ENCODE peak calls at places on chromosomes 5 and 9, in five cellular contexts. V is sigmoid colon, D is A549, W is fibroblast of lung, X is GM23338. J is an unnamed sample.

GRCh38 chr9:135300346-135301141 is 179.0 kb upstream of the PPP1R26 start:
- DNase-seq in W (no peak), D (no peak), X (no peak), V (no peak), J (no peak)

GRCh38 chr5:156411131-156411727 is 84.3 kb downstream of the SGCD start:
- DNase-seq in V (no peak), X (no peak), W (peak), D (peak), J (no peak)

GRCh38 chr5:56625577-56625976 is 189.8 kb upstream of the MAP3K1 start:
- DNase-seq in V (no peak), W (peak), D (no peak), X (no peak), J (no peak)

GRCh38 chr5:141848771-141849370 is 29.3 kb downstream of the PCDH1 start:
- DNase-seq in X (peak), W (peak), V (peak), D (peak), J (peak)

GRCh38 chr5:58890265-58890664 is 307.4 kb downstream of the RAB3C start:
- DNase-seq in W (no peak), D (peak), X (no peak), V (no peak), J (no peak)

GRCh38 chr5:86572825-86573224 is 44.9 kb upstream of the COX7C start:
- DNase-seq in X (no peak), V (no peak), D (no peak), W (no peak), J (no peak)

GRCh38 chr9:92680166-92681119 is 10.5 kb upstream of the IPPK start:
- DNase-seq in X (no peak), V (no peak), W (peak), D (no peak), J (no peak)

GRCh38 chr9:134166374-134166773 is 2.0 kb upstream of the RNU6ATAC start:
- DNase-seq in D (no peak), X (no peak), W (no peak), V (no peak), J (no peak)

GRCh38 chr5:5497132-5497748 is 74.8 kb downstream of the ICE1 start:
- DNase-seq in V (peak), D (peak), W (peak), X (peak), J (peak)

GRCh38 chr5:95842955-95843544 is 20.5 kb upstream of the GLRX start:
- DNase-seq in V (peak), D (no peak), W (peak), X (peak), J (peak)

GRCh38 chr5:136712628-136713027 is 347.3 kb upstream of the TRPC7 start:
- DNase-seq in X (no peak), V (no peak), W (no peak), D (no peak), J (no peak)

GRCh38 chr5:174837919-174838902 is 113.8 kb downstream of the MSX2 start:
- DNase-seq in X (peak), W (peak), V (peak), D (peak), J (peak)

GRCh38 chr9:86639899-86640379 is 285.7 kb upstream of the TUT7 start:
- DNase-seq in W (no peak), V (no peak), X (peak), D (no peak), J (no peak)

GRCh38 chr5:83474986-83475385 is 3.4 kb downstream of the VCAN start:
- DNase-seq in D (no peak), X (peak), W (no peak), V (no peak), J (no peak)

GRCh38 chr5:95572016-95572415 is 17.1 kb downstream of the ARSK start:
- DNase-seq in X (no peak), W (peak), D (no peak), V (no peak), J (no peak)

GRCh38 chr9:92328225-92328624 is 2.5 kb downstream of the CENPP start:
- DNase-seq in X (peak), D (peak), V (no peak), W (peak), J (peak)

GRCh38 chr5:87755378-87755777 is 342.6 kb upstream of the CCNH start:
- DNase-seq in D (no peak), V (no peak), W (no peak), X (peak), J (no peak)

GRCh38 chr9:33429256-33430080 is 17.9 kb downstream of the AQP3 start:
- DNase-seq in W (no peak), V (no peak), D (no peak), X (no peak), J (no peak)

GRCh38 chr9:33425128-33425533 is 22.3 kb downstream of the AQP3 start:
- DNase-seq in D (no peak), V (no peak), W (peak), X (no peak), J (no peak)

GRCh38 chr9:33430942-33431341 is 16.5 kb downstream of the AQP3 start:
- DNase-seq in W (peak), X (no peak), V (no peak), D (no peak), J (no peak)

GRCh38 chr9:33431420-33431819 is 16.0 kb downstream of the AQP3 start:
- DNase-seq in D (no peak), W (peak), X (no peak), V (no peak), J (no peak)

GRCh38 chr9:33426843-33427293 is 20.5 kb downstream of the AQP3 start:
- DNase-seq in D (no peak), W (peak), V (no peak), X (no peak), J (no peak)
- TF ChIP-seq CTCF in D (no peak), W (no peak), V (no peak), X (no peak), J (no peak)

GRCh38 chr9:132887181-132888120 is 8.8 kb downstream of the SPACA9 start:
- DNase-seq in V (no peak), D (no peak), W (no peak), X (no peak), J (no peak)
- H3K4me3 ChIP-seq in V (no peak), D (no peak), W (no peak), X (no peak), J (no peak)

GRCh38 chr9:11163843-11164242 is 551.0 kb upstream of the PTPRD start:
- DNase-seq in D (no peak), V (no peak), W (no peak), X (no peak), J (no peak)

GRCh38 chr9:11158676-11159075 is 545.9 kb upstream of the PTPRD start:
- DNase-seq in D (no peak), X (no peak), W (no peak), V (no peak), J (no peak)

GRCh38 chr9:11158063-11158462 is 545.3 kb upstream of the PTPRD start:
- DNase-seq in X (no peak), D (no peak), V (no peak), W (no peak), J (no peak)

GRCh38 chr9:11159318-11159862 is 546.6 kb upstream of the PTPRD start:
- DNase-seq in D (no peak), X (no peak), V (no peak), W (no peak), J (no peak)
- H3K27ac ChIP-seq in D (no peak), X (no peak), V (no peak), W (no peak), J (no peak)

DNA sequence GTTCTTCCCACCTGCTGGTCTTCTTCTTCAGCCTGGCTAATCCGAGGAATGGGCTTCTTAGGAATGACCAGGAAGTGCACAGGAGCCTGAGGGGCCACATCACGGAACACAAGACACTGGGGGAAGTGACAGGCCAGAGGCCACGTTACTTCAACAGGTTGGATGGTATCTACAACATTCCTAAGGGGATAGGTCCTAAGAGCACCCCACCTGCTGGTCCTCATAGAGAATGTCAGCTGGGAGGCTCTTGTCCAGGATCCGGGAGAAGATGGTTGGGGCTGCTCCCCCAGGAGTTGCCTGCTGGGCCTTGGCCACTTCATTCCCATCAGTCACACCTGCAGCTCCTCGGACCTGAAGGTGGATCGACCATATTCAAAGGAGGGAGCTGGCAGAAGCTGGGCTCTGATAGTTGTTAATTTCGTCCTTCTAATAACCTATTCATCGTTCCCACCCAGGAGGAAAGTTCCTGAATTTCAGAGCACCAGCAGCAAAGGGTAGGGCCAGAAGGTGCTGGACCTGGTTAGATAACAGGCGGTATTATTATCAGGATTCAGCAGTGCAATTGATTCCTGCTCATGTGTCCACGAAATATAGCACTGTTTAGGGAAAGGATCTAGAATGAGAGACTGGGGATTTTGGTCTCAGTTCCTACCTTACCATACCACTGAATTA is 1.3 kb downstream of the HINT2 start:
- DNase-seq in X (peak), W (peak), V (no peak), D (peak), J (no peak)
- TF ChIP-seq CTCF in X (peak), W (peak), V (no peak), D (peak), J (peak)

DNA sequence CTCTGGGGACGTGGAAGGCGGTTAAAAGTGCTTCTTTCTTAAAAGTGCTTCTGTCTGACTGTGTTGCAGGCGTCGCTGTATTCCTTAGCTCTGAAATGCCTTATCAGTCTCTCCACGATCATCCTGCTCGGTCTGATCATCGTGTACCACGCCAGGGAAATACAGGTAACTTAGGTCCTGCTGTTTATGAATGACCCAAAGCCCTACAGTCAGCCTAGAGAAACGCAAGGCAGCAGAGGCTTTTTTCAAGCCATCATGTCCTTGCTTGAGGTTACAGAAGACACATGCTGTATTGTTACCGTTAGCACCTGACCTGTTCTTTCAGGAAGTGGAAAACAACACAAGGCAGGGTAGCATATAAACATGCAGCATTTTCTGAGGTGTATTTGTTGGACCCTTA is 2.0 kb downstream of the KCNN2 start:
- DNase-seq in D (no peak), X (peak), W (no peak), V (no peak), J (no peak)
- H3K4me3 ChIP-seq in D (no peak), X (peak), W (no peak), V (no peak), J (no peak)